ENCODE peak calls at places on chromosome 11, in five cellular contexts. J is tibial nerve, B is right lobe of liver, A is left ventricle myocardium inferior, W is ovary. E is an unnamed sample. For H3K4me1, the result is how much of the 10 kb centered on the place peaks cover.

GRCh38 chr11:11968511-11969280 is 39.7 kb downstream of the DKK3 start:
- DNase-seq in W (no peak), A (peak), J (no peak), B (no peak), E (peak)

GRCh38 chr11:93735627-93736026 is 5.7 kb downstream of the TAF1D start:
- DNase-seq in B (no peak), J (no peak), A (no peak), W (no peak), E (no peak)

GRCh38 chr11:74397531-74398243 is 546 bp downstream of the PGM2L1 start:
- DNase-seq in J (no peak), W (no peak), A (no peak), B (no peak), E (peak)

GRCh38 chr11:72430743-72431570 is 3.4 kb downstream of the CLPB start:
- DNase-seq in W (no peak), A (peak), B (no peak), J (no peak), E (peak)

GRCh38 chr11:6926208-6927029 is at the start of gene ZNF215:
- DNase-seq in B (peak), J (peak), A (peak), W (peak), E (peak)

GRCh38 chr11:115548878-115549528 is 44.8 kb upstream of the CADM1 start:
- DNase-seq in B (peak), A (no peak), J (no peak), W (no peak), E (no peak)

GRCh38 chr11:123308077-123308476 is 113.0 kb upstream of the CLMP start:
- DNase-seq in J (no peak), W (no peak), B (no peak), A (no peak), E (no peak)

GRCh38 chr11:111440416-111441205 is 61.5 kb upstream of the POU2AF1 start:
- DNase-seq in A (no peak), J (no peak), B (no peak), W (no peak), E (no peak)

GRCh38 chr11:70326365-70326803 is 55.9 kb downstream of the PPFIA1 start:
- DNase-seq in A (no peak), J (no peak), W (no peak), B (no peak), E (no peak)

GRCh38 chr11:115860246-115860645 is 356.0 kb upstream of the CADM1 start:
- DNase-seq in W (no peak), J (no peak), A (no peak), B (no peak), E (no peak)

GRCh38 chr11:126452718-126453117 is 97.2 kb downstream of the ST3GAL4 start:
- DNase-seq in J (no peak), A (no peak), W (peak), B (no peak), E (no peak)

GRCh38 chr11:121613724-121614123 is 161.0 kb upstream of the SORL1-AS1 start:
- DNase-seq in B (no peak), A (no peak), J (no peak), W (no peak), E (no peak)

GRCh38 chr11:128910583-128910982 is 19.4 kb downstream of the KCNJ5 start:
- DNase-seq in B (no peak), A (no peak), J (no peak), W (no peak), E (no peak)

GRCh38 chr11:22567759-22568158 is 57.9 kb downstream of the FANCF start:
- DNase-seq in J (no peak), B (no peak), A (no peak), W (no peak), E (peak)

GRCh38 chr11:23765862-23766261 is 731.0 kb upstream of the LUZP2 start:
- DNase-seq in B (no peak), J (no peak), A (no peak), W (no peak), E (no peak)

GRCh38 chr11:1756791-1757771 is 6.6 kb downstream of the CTSD start:
- DNase-seq in B (peak), J (no peak), W (no peak), A (no peak), E (peak)

GRCh38 chr11:105000167-105000566 is 22.8 kb downstream of the CASP5 start:
- DNase-seq in A (no peak), W (no peak), J (no peak), B (no peak), E (no peak)

GRCh38 chr11:31045335-31045734 is 324.2 kb downstream of the DCDC1 start:
- DNase-seq in W (no peak), A (no peak), B (no peak), J (no peak), E (no peak)

GRCh38 chr11:2703487-2704141 is 3.8 kb upstream of the KCNQ1OT1 start:
- DNase-seq in J (no peak), W (no peak), A (peak), B (no peak), E (peak)

GRCh38 chr11:70742553-70743291 is 344.4 kb downstream of the CTTN start:
- DNase-seq in A (no peak), W (no peak), J (no peak), B (no peak), E (peak)

GRCh38 chr11:89184021-89184420 is 6.3 kb downstream of the TYR start:
- DNase-seq in W (no peak), J (no peak), B (no peak), A (no peak), E (no peak)

GRCh38 chr11:66853242-66854229 is 3.3 kb upstream of the LRFN4 start:
- DNase-seq in A (no peak), J (no peak), W (no peak), B (peak), E (peak)

GRCh38 chr11:8031248-8032115 is 44.3 kb downstream of the EIF3F start:
- DNase-seq in B (no peak), W (no peak), J (no peak), A (no peak), E (no peak)

GRCh38 chr11:130872961-130873360 is 43.3 kb downstream of the SNX19 start:
- DNase-seq in A (no peak), B (no peak), W (no peak), J (no peak), E (no peak)

GRCh38 chr11:18384157-18384641 is 10.2 kb upstream of the LDHA start:
- DNase-seq in J (peak), W (peak), A (peak), B (peak), E (peak)

GRCh38 chr11:118896472-118896913 is 12.8 kb downstream of the CXCR5 start:
- DNase-seq in W (peak), J (no peak), A (no peak), B (no peak), E (peak)

GRCh38 chr11:118898400-118899295 is 15.0 kb downstream of the CXCR5 start:
- DNase-seq in A (no peak), W (peak), B (no peak), J (no peak), E (peak)

GRCh38 chr11:118896921-118897591 is 13.4 kb downstream of the CXCR5 start:
- DNase-seq in A (no peak), J (no peak), B (no peak), W (peak), E (peak)

GRCh38 chr11:118899296-118899688 is 15.6 kb downstream of the CXCR5 start:
- DNase-seq in J (no peak), A (no peak), B (no peak), W (no peak), E (no peak)

GRCh38 chr11:118897721-118898310 is 14.1 kb downstream of the CXCR5 start:
- DNase-seq in A (no peak), B (no peak), W (peak), J (no peak), E (peak)
- H3K4me1 ChIP-seq in A (under half), B (under half), W (under half), J (under half), E (under half)

GRCh38 chr11:75518771-75519653 is 6.7 kb downstream of the GDPD5 start:
- DNase-seq in B (no peak), J (no peak), A (no peak), W (no peak), E (no peak)

GRCh38 chr11:75516140-75516539 is 9.6 kb downstream of the GDPD5 start:
- DNase-seq in B (no peak), A (no peak), J (no peak), W (no peak), E (no peak)

GRCh38 chr11:75520688-75521087 is 5.1 kb downstream of the GDPD5 start:
- DNase-seq in W (no peak), B (no peak), A (no peak), J (no peak), E (no peak)

GRCh38 chr11:75516886-75517285 is 8.9 kb downstream of the GDPD5 start:
- DNase-seq in A (no peak), B (no peak), W (no peak), J (no peak), E (no peak)

GRCh38 chr11:75518204-75518549 is 7.6 kb downstream of the GDPD5 start:
- DNase-seq in A (no peak), B (no peak), W (no peak), J (no peak), E (no peak)
- H3K4me3 ChIP-seq in A (no peak), B (no peak), W (no peak), J (no peak), E (no peak)

GRCh38 chr11:59669611-59670009 is 773 bp upstream of the PATL1 start:
- DNase-seq in W (peak), J (no peak), A (peak), B (peak), E (peak)
- TF ChIP-seq CTCF in W (no peak), J (no peak), A (peak), B (no peak), E (no peak)

GRCh38 chr11:65489061-65489705 is 9.7 kb upstream of the MALAT1 start:
- DNase-seq in J (no peak), A (peak), W (peak), B (no peak), E (peak)

GRCh38 chr11:65488273-65489058 is 10.4 kb upstream of the MALAT1 start:
- DNase-seq in W (peak), B (no peak), J (no peak), A (no peak), E (peak)

GRCh38 chr11:65487467-65488272 is 11.2 kb upstream of the MALAT1 start:
- DNase-seq in W (peak), J (peak), A (peak), B (peak), E (peak)

GRCh38 chr11:65486570-65487466 is 12.0 kb upstream of the MALAT1 start:
- DNase-seq in B (no peak), J (no peak), A (no peak), W (no peak), E (peak)

GRCh38 chr11:65485820-65486219 is 13.0 kb upstream of the MALAT1 start:
- DNase-seq in W (no peak), J (no peak), A (no peak), B (no peak), E (no peak)
- H3K4me1 ChIP-seq in W (under half), J (half or more), A (half or more), B (under half), E (under half)

GRCh38 chr11:43691806-43692205 is 11.3 kb downstream of the HSD17B12 start:
- DNase-seq in B (no peak), W (no peak), A (no peak), J (no peak), E (no peak)

GRCh38 chr11:43691332-43691731 is 10.8 kb downstream of the HSD17B12 start:
- DNase-seq in A (no peak), B (no peak), W (no peak), J (no peak), E (no peak)

GRCh38 chr11:43693069-43693468 is 12.5 kb downstream of the HSD17B12 start:
- DNase-seq in B (no peak), W (no peak), A (no peak), J (no peak), E (no peak)

GRCh38 chr11:43689167-43689566 is 8.6 kb downstream of the HSD17B12 start:
- DNase-seq in A (no peak), W (no peak), B (no peak), J (no peak), E (no peak)

DNA sequence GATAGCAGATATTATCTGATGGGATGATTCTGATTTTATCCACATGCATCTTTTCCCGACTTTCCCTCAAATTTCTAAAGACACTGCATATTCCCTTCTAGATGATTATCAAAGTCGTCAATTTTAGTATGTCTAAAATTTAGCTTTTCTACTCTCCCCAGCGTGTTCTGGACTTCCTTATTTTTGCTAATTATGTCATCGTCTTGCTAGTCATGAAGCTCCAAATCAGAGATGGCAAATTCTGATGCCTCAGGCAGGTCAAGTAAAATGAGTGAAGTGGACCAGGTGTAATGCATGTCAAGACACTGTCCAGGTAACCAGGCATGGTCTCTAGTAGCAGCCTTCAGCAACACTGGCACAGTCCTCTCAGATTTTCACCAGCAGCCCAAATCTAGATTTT is 10.4 kb downstream of the HSD17B12 start:
- DNase-seq in J (no peak), B (no peak), W (no peak), A (no peak), E (no peak)
- H3K4me3 ChIP-seq in J (no peak), B (no peak), W (no peak), A (no peak), E (no peak)

DNA sequence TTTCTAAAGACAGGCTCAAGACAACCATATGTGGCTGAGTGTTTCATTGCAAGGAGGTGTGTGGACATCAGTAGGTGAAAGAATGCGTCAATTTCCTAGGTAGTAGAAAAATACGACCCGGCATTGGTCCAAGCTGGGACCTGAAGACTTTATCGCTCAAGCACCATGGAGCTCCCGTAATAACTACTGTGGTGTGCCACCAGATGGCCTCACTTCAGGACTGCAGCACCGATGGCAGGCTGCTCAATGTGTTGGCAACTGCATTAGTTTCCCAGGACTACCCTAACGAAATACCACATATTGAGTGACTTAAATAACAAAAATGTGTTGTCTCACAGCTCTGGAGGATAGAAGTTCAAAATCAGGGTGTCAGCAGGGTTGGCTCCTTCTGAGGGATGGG is 72.4 kb upstream of the FAT3 start:
- DNase-seq in A (no peak), J (no peak), B (peak), W (no peak), E (no peak)
- TF ChIP-seq CTCF in A (no peak), J (no peak), B (no peak), W (no peak), E (no peak)

GRCh38 chr11:96013459-96014213 is 89.7 kb upstream of the MTMR2 start:
- DNase-seq in W (no peak), A (no peak), J (no peak), B (no peak), E (peak)
- H3K4me1 ChIP-seq in W (under half), A (under half), J (under half), B (under half), E (under half)

GRCh38 chr11:47376543-47377371 is 1.6 kb downstream of the SPI1 start:
- DNase-seq in W (no peak), B (peak), A (peak), J (no peak), E (peak)
- H3K4me3 ChIP-seq in W (no peak), B (peak), A (peak), J (peak), E (no peak)

DNA sequence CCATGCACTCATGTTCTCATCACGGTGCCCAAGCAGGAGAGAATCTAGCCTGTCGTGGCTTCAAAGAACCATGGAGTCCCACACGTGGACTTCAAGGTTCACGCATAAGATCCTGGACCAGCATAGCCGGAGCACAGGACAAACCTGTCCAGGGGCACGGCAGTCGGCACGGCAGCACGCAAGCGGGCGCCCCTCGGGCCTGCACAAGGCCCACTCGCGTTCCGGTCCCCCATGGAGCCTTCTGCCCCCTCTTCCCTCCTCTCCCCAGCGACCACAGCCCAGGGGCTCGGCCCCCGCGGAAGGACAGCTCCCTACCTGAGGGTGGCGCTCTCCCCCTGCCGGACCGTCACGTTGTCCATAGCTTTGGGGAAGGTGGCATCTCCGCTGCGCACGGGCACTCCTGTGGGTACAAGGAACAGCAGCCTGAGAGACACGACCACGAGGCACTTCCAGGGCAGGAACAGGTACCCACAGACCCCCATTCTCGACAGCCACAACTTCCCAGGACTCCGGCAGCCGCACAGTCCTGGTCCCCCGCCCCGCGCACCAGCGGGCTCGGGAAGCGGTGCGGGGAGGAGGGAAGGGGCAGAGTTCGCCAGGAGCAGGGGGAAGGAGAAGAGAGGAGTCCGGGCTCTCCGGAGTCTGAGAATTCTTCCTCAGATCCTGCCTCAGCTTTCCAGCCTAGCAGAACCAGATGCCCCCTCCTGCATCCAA is 589.5 kb downstream of the OPCML start:
- DNase-seq in J (no peak), W (no peak), B (no peak), A (no peak), E (no peak)
- TF ChIP-seq CTCF in J (peak), W (no peak), B (no peak), A (no peak), E (no peak)

DNA sequence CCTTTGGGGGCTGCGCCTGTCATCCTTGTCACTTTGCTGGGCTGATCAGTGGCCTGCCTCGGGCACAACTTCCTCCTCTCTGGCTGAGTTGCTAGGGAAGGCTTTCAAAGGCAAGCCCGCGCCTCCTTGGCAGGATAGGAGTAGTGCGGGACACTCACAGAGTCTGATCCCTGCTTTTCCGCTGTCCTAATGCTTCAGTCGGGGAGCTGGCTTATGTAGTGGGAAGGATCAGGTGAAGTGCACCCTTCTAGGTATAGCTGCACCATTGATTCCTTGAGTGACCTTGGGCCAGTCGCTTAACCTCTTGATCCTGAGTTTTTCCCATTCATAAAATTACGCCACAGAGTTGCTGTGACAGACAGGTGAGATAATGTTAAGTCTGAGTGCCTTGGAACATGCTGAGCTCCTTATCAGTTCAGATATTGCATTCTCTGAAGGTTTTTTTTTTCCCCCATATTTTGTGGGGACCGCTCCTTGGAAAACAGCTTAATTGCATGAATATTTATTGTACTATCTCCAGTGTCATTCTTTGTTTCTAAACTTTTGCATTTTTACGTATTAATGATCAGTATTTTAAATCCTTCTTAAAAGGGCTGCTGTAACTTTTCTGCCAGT is 943 bp downstream of the IPO7 start:
- DNase-seq in A (no peak), B (no peak), W (no peak), J (no peak), E (no peak)
- H3K4me1 ChIP-seq in A (half or more), B (under half), W (under half), J (under half), E (under half)